ENCODE peak calls at places on chromosome 11, in seven cellular contexts. U, F, T, W, X, L and D are unnamed samples.

GRCh38 chr11:80523057-80523456 is 1082.2 kb upstream of the TENM4 start:
- DNase-seq in U (no peak), W (no peak), L (no peak), F (no peak), X (no peak), T (no peak), D (no peak)

GRCh38 chr11:98230678-98231077 is 790.1 kb upstream of the CNTN5 start:
- DNase-seq in F (no peak), T (no peak), X (no peak), L (no peak), U (no peak), W (no peak), D (no peak)

GRCh38 chr11:111347723-111348115 is 31.4 kb downstream of the POU2AF1 start:
- DNase-seq in U (no peak), F (no peak), X (no peak), L (no peak), T (no peak), W (no peak), D (no peak)

GRCh38 chr11:70040869-70041501 is 37.1 kb upstream of the ANO1 start:
- DNase-seq in F (no peak), U (no peak), X (no peak), T (no peak), W (no peak), L (no peak), D (no peak)

GRCh38 chr11:62601114-62601363 is 626 bp downstream of the MTA2 start:
- DNase-seq in X (peak; percentile 31), W (no peak), T (no peak), F (peak; percentile 37), U (no peak), L (no peak), D (no peak)

GRCh38 chr11:111429066-111429506 is 50.0 kb upstream of the POU2AF1 start:
- DNase-seq in T (peak; percentile 38), U (no peak), W (no peak), L (peak; percentile 22), F (no peak), X (peak; percentile 87), D (no peak)

GRCh38 chr11:1029686-1030085 is 6.8 kb downstream of the MUC6 start:
- DNase-seq in U (no peak), W (no peak), L (no peak), F (no peak), X (no peak), T (no peak), D (no peak)

GRCh38 chr11:121775276-121775675 is 322.5 kb upstream of the SORL1-AS1 start:
- DNase-seq in U (no peak), T (no peak), X (no peak), L (no peak), W (no peak), F (no peak), D (no peak)

GRCh38 chr11:119106564-119107537 is at the start of gene C2CD2L:
- DNase-seq in T (peak; percentile 87), L (peak; percentile 84), W (peak; percentile 78), U (peak; percentile 53), X (peak; percentile 94), F (peak; percentile 84), D (peak; percentile 93)

GRCh38 chr11:110972640-110973039 is 260.4 kb upstream of the ARHGAP20 start:
- DNase-seq in U (no peak), F (no peak), L (no peak), X (no peak), W (no peak), T (no peak), D (no peak)

GRCh38 chr11:25775608-25776007 is 556.3 kb upstream of the ANO3 start:
- DNase-seq in W (no peak), U (no peak), T (no peak), F (no peak), L (no peak), X (no peak), D (no peak)

GRCh38 chr11:113593698-113594308 is 112.3 kb downstream of the TMPRSS5 start:
- DNase-seq in L (no peak), W (no peak), T (no peak), F (no peak), X (no peak), U (no peak), D (no peak)

GRCh38 chr11:70948416-70948815 is 304.0 kb downstream of the SHANK2 start:
- DNase-seq in T (no peak), L (no peak), F (no peak), X (no peak), W (no peak), U (no peak), D (peak; percentile 14)

GRCh38 chr11:119635776-119636175 is 93.2 kb downstream of the NECTIN1 start:
- DNase-seq in W (no peak), F (no peak), L (no peak), T (no peak), X (no peak), U (no peak), D (no peak)

GRCh38 chr11:6548641-6549040 is 51.6 kb downstream of the DNHD1 start:
- DNase-seq in T (no peak), X (no peak), W (no peak), U (no peak), L (no peak), F (no peak), D (no peak)
- H3K27ac ChIP-seq in T (no peak overlapping the region), X (no peak overlapping the region), W (no peak overlapping the region), U (no peak overlapping the region), L (no peak overlapping the region), F (no peak overlapping the region), D (no peak overlapping the region)

GRCh38 chr11:48054994-48055291 is 74.6 kb downstream of the PTPRJ start:
- DNase-seq in L (no peak), F (no peak), T (no peak), U (no peak), X (no peak), W (no peak), D (no peak)

GRCh38 chr11:48058064-48058463 is 77.7 kb downstream of the PTPRJ start:
- DNase-seq in T (no peak), U (no peak), F (no peak), W (no peak), X (no peak), L (no peak), D (no peak)

GRCh38 chr11:48055292-48056132 is 75.2 kb downstream of the PTPRJ start:
- DNase-seq in L (peak; percentile 77), T (peak; percentile 80), U (peak; percentile 26), X (no peak), F (no peak), W (no peak), D (no peak)

GRCh38 chr11:48056325-48057183 is 76.2 kb downstream of the PTPRJ start:
- DNase-seq in L (no peak), T (no peak), X (no peak), W (no peak), U (no peak), F (no peak), D (no peak)

DNA sequence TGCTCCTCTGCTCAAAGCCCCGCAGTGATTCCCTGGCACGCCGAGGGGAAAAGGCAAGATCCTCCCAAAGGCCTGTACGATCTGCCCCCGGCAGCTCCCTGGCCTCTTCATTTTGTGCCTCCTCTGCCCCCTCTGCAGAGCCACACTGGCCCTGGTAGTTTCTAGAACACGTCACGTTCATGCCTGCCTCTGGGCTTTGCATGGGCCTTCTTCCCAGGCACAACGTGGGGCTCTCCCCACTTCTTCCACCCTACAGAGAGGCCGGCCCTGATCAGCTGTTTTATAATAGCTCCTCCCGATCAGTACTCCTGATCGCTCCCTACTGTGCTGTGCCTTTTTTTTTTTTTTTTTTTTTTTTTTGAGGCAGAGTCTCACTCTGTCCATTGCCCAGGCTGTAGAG is 78.4 kb downstream of the PTPRJ start:
- DNase-seq in U (no peak), F (no peak), W (no peak), L (no peak), X (no peak), T (no peak), D (no peak)
- H3K27ac ChIP-seq in U (no peak overlapping the region), F (peak overlapping the region; percentile 6), W (peak overlapping the region; percentile 43), L (no peak overlapping the region), X (no peak overlapping the region), T (no peak overlapping the region), D (no peak overlapping the region)

GRCh38 chr11:43462359-43462758 is 103.6 kb downstream of the TTC17 start:
- DNase-seq in U (no peak), W (no peak), T (no peak), F (no peak), L (no peak), X (no peak), D (no peak)
- H3K27ac ChIP-seq in U (no peak overlapping the region), W (no peak overlapping the region), T (no peak overlapping the region), F (no peak overlapping the region), L (no peak overlapping the region), X (no peak overlapping the region), D (no peak overlapping the region)

DNA sequence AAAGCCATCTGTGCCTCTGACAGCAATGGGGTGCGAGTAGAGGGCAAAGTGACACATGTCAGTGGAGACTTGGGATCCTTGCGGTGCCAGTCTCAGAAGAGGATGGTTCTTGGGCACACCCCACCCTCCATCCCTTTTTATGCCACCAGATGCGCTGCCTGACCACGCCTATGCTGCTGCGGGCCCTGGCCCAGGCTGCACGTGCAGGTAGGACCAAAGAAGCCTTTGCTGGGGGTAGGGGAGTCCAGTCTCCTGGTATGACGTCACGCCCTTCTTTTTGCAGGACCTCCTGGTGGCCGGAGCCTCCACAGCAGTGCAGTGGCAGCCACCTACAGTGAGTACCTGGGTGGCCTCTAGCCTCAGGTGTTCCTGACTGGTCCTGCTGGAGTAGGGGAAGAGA is 1.5 kb downstream of the NDUFS8 start:
- DNase-seq in U (no peak), W (no peak), F (no peak), T (no peak), X (no peak), L (no peak), D (no peak)
- H3K27ac ChIP-seq in U (no peak overlapping the region), W (no peak overlapping the region), F (peak overlapping the region; percentile 10), T (no peak overlapping the region), X (no peak overlapping the region), L (no peak overlapping the region), D (no peak overlapping the region)

GRCh38 chr11:64764753-64765152 is 5.0 kb upstream of the PYGM start:
- DNase-seq in U (no peak), T (no peak), F (no peak), L (no peak), W (no peak), X (no peak), D (no peak)
- H3K27ac ChIP-seq in U (peak overlapping the region; percentile 67), T (peak overlapping the region; percentile 47), F (peak overlapping the region; percentile 64), L (no peak overlapping the region), W (no peak overlapping the region), X (no peak overlapping the region), D (peak overlapping the region; percentile 80)